ENCODE peak calls at places on chromosome 13, in ten cellular contexts. G is neural crest cell, K is fibroblast of lung, Y is lung, V is suprapubic skin, F is heart left ventricle, A is MCF 10A, R is cardiac muscle cell, N is mammary epithelial cell, J is retinal pigment epithelial cell. U is an unnamed sample.

GRCh38 chr13:88651531-88651930 is 980.4 kb downstream of the SLITRK5 start:
- DNase-seq in G (no peak), K (no peak), Y (no peak), V (no peak), F (no peak), A (no peak), R (no peak), N (no peak), J (no peak), U (no peak)

GRCh38 chr13:52760078-52760477 is 20.5 kb upstream of the CNMD start:
- DNase-seq in G (no peak), K (no peak), Y (no peak), V (no peak), F (no peak), A (no peak), R (no peak), N (no peak), J (no peak), U (no peak)

GRCh38 chr13:48251616-48252081 is 18.6 kb downstream of the ITM2B start:
- DNase-seq in G (no peak), K (peak), Y (no peak), V (no peak), F (no peak), A (no peak), R (no peak), N (no peak), J (no peak), U (no peak)

GRCh38 chr13:114077938-114078335 is 54.5 kb downstream of the RASA3 start:
- DNase-seq in G (no peak), K (peak), Y (no peak), V (peak), F (peak), A (no peak), R (no peak), N (no peak), J (no peak), U (peak)

GRCh38 chr13:82664183-82664582 is 1218.1 kb downstream of the SLITRK1 start:
- DNase-seq in G (no peak), K (no peak), Y (no peak), V (no peak), F (no peak), A (no peak), R (no peak), N (no peak), J (no peak), U (no peak)

GRCh38 chr13:48626077-48626449 is 27.7 kb upstream of the CYSLTR2 start:
- DNase-seq in G (no peak), K (peak), Y (no peak), V (no peak), F (no peak), A (no peak), R (no peak), N (no peak), J (peak), U (no peak)

GRCh38 chr13:55572862-55573261 is 1567.9 kb upstream of the PRR20A start:
- DNase-seq in G (no peak), K (no peak), Y (no peak), V (no peak), F (no peak), A (no peak), R (no peak), N (no peak), J (no peak), U (no peak)

GRCh38 chr13:25882732-25883357 is 169.0 kb downstream of the SHISA2 start:
- DNase-seq in G (no peak), K (no peak), Y (no peak), V (no peak), F (no peak), A (no peak), R (no peak), N (no peak), J (no peak), U (no peak)

GRCh38 chr13:84405286-84405685 is 523.0 kb upstream of the SLITRK1 start:
- DNase-seq in G (no peak), K (peak), Y (no peak), V (no peak), F (no peak), A (no peak), R (no peak), N (no peak), J (no peak), U (no peak)

GRCh38 chr13:59531571-59532091 is 632.1 kb downstream of the DIAPH3 start:
- DNase-seq in G (no peak), K (peak), Y (peak), V (peak), F (peak), A (peak), R (peak), N (peak), J (peak), U (peak)

GRCh38 chr13:112097770-112098169 is 30.8 kb downstream of the SOX1 start:
- DNase-seq in G (no peak), K (no peak), Y (no peak), V (no peak), F (no peak), A (no peak), R (no peak), N (no peak), J (no peak), U (no peak)

GRCh38 chr13:62799931-62800436 is 1384.3 kb upstream of the PCDH20 start:
- DNase-seq in G (no peak), K (no peak), Y (no peak), V (no peak), F (no peak), A (no peak), R (no peak), N (no peak), J (no peak), U (no peak)

GRCh38 chr13:99484405-99484981 is 16.8 kb upstream of the TM9SF2 start:
- DNase-seq in G (no peak), K (peak), Y (no peak), V (no peak), F (no peak), A (peak), R (no peak), N (peak), J (no peak), U (no peak)

GRCh38 chr13:28337196-28338045 is 157.5 kb downstream of the FLT1 start:
- DNase-seq in G (no peak), K (peak), Y (no peak), V (no peak), F (no peak), A (peak), R (no peak), N (peak), J (peak), U (no peak)

GRCh38 chr13:98103942-98104880 is 38.7 kb upstream of the FARP1 start:
- DNase-seq in G (no peak), K (no peak), Y (no peak), V (no peak), F (no peak), A (peak), R (no peak), N (peak), J (no peak), U (no peak)

GRCh38 chr13:23467048-23467931 is 33.8 kb upstream of the SACS start:
- DNase-seq in G (peak), K (no peak), Y (no peak), V (no peak), F (no peak), A (no peak), R (peak), N (no peak), J (no peak), U (no peak)
- TF ChIP-seq CTCF in G (no peak), K (no peak), Y (no peak), V (no peak), F (no peak), A (no peak), R (no peak), N (no peak), J (no peak), U (no peak)

GRCh38 chr13:68261105-68261504 is 1031.0 kb upstream of the PCDH9 start:
- DNase-seq in G (no peak), K (no peak), Y (no peak), V (no peak), F (no peak), A (no peak), R (no peak), N (no peak), J (no peak), U (no peak)
- TF ChIP-seq CTCF in G (no peak), K (no peak), Y (no peak), V (no peak), F (no peak), A (no peak), R (no peak), N (no peak), J (peak), U (no peak)

GRCh38 chr13:20305587-20305986 is 73.5 kb upstream of the GJB6 start:
- DNase-seq in G (no peak), K (no peak), Y (no peak), V (no peak), F (no peak), A (no peak), R (no peak), N (no peak), J (no peak), U (no peak)
- TF ChIP-seq CTCF in G (no peak), K (no peak), Y (no peak), V (no peak), F (no peak), A (no peak), R (no peak), N (peak), J (peak), U (no peak)

DNA sequence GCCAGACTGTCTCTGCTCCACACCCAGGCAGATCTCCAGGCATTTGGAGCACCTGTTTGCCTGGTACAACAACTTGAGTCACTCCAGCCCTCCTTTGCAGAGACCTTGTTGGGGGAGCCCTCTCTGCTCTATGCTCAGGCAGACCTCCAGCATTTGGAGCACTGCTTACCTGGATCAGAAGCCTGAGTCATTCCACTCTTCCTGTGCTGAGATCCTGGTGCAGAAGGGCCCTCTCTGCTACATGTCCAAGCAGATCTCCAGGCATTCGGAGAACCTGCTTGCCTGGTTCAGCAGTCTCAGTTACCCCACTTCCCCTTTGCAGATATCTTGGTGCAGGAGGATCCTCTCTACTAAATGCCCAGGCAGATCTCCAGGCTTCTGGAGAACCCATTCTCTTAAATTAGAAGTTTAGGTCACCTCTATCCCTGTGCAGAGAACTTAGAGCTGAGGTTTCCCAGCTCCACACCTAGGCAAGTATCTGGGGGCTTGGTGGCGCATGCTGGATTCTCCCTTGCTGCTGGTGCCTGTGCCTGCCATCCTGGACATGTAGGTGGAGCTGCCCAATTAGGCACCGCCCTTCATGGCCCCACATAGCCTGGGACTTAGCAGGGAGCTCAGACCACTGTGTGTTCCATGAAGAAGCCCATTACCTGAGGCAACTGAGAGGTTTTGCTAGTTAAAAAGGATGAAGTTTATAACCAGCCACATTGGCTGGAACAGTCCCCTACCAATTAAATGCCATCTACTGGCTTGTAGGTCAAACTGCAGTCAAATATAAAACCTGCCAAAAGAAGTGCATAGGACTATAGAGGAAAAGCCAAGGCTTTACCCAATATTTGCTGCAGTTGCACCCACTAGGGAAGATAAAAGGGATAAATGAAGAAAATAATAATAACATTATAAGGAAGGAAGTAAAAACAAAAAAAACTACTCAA is 97.6 kb upstream of the SLITRK6 start:
- DNase-seq in G (no peak), K (no peak), Y (no peak), V (no peak), F (no peak), A (no peak), R (no peak), N (peak), J (no peak), U (no peak)
- TF ChIP-seq CTCF in G (peak), K (peak), Y (no peak), V (no peak), F (no peak), A (no peak), R (no peak), N (peak), J (peak), U (no peak)

GRCh38 chr13:68846663-68847062 is 1261.0 kb upstream of the ATXN8OS start:
- DNase-seq in G (no peak), K (no peak), Y (no peak), V (no peak), F (no peak), A (no peak), R (no peak), N (no peak), J (no peak), U (no peak)

GRCh38 chr13:68851026-68851425 is 1256.6 kb upstream of the ATXN8OS start:
- DNase-seq in G (no peak), K (peak), Y (no peak), V (no peak), F (no peak), A (no peak), R (no peak), N (no peak), J (no peak), U (no peak)

DNA sequence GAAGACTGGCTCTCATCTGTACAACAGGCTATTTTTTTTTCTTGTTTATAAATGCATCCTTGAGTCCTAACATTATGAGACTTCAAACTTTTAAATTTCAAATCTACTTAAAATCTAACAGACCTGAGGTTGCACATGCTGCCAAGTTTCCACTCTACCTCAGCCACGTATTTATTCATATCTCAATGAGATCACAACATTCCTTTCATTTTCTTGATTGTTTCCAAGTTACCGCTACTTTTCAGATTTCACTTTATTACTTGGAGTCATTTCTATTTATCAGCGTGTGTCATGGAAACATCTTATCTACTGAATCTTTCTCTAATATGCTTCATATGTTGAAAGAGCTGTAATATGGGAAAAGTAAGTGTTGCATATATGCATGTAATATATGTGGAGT is 1257.5 kb upstream of the ATXN8OS start:
- DNase-seq in G (no peak), K (peak), Y (no peak), V (no peak), F (no peak), A (no peak), R (no peak), N (no peak), J (peak), U (no peak)
- TF ChIP-seq CTCF in G (no peak), K (no peak), Y (no peak), V (no peak), F (no peak), A (no peak), R (no peak), N (no peak), J (no peak), U (no peak)

U was measured in omental fat pad.